ENCODE peak calls at places on chromosomes 5 and 9, in seven cellular contexts. L is CD8-positive, alpha-beta memory T cell; G is SK-N-SH; V is stimulated activated effector memory CD8-positive, alpha-beta T cell treated with anti-CD3 and anti-CD28 coated beads, Interleukin-12 subunit alpha, Interleukin-12 subunit beta, amount 100 ng/mL, for 72 hours; H is ovary; T is astrocyte of the spinal cord; P is OCI-LY7. A is an unnamed sample.

GRCh38 chr9:34653131-34653530 is 1.1 kb downstream of the IL11RA start:
- DNase-seq in L (no peak), G (peak), V (no peak), H (peak), T (no peak), P (no peak), A (no peak)

GRCh38 chr5:41445937-41446563 is 64.4 kb downstream of the PLCXD3 start:
- DNase-seq in L (no peak), G (no peak), V (no peak), H (no peak), T (no peak), P (no peak), A (no peak)

GRCh38 chr5:128541385-128541784 is 3.3 kb upstream of the FBN2 start:
- DNase-seq in L (no peak), G (no peak), V (no peak), H (no peak), T (no peak), P (no peak), A (no peak)

GRCh38 chr5:177356756-177357458 is 817 bp upstream of the RGS14 start:
- DNase-seq in L (no peak), G (no peak), V (no peak), H (no peak), T (no peak), P (peak), A (no peak)

GRCh38 chr5:11277323-11277722 is 516.3 kb upstream of the DAP start:
- DNase-seq in L (no peak), G (no peak), V (no peak), H (no peak), T (no peak), P (no peak), A (no peak)

GRCh38 chr5:179186801-179187200 is 126.6 kb downstream of the ZNF354C start:
- DNase-seq in L (peak), G (no peak), V (no peak), H (no peak), T (no peak), P (no peak), A (no peak)

GRCh38 chr5:17374157-17374556 is 123.9 kb upstream of the TAF11L2 start:
- DNase-seq in L (no peak), G (no peak), V (no peak), H (no peak), T (peak), P (no peak), A (no peak)

GRCh38 chr5:154475613-154476342 is 2.2 kb downstream of the HAND1 start:
- DNase-seq in L (no peak), G (no peak), V (no peak), H (no peak), T (no peak), P (no peak), A (no peak)

GRCh38 chr9:114452219-114453169 is 52.8 kb downstream of the WHRN start:
- DNase-seq in L (no peak), G (no peak), V (no peak), H (no peak), T (no peak), P (peak), A (peak)

GRCh38 chr5:141084487-141084989 is 9.9 kb upstream of the PCDHB2 start:
- DNase-seq in L (no peak), G (peak), V (no peak), H (peak), T (peak), P (no peak), A (peak)

GRCh38 chr5:151141535-151141934 is 16.0 kb downstream of the ANXA6 start:
- DNase-seq in L (peak), G (no peak), V (no peak), H (peak), T (peak), P (peak), A (peak)

GRCh38 chr9:132590037-132590317 is 7.6 kb downstream of the BARHL1 start:
- DNase-seq in L (no peak), G (no peak), V (no peak), H (no peak), T (no peak), P (no peak), A (no peak)

GRCh38 chr5:157361865-157362465 is 96.0 kb downstream of the CYFIP2 start:
- DNase-seq in L (no peak), G (peak), V (no peak), H (no peak), T (peak), P (no peak), A (no peak)

GRCh38 chr5:38948501-38948900 is 102.7 kb downstream of the OSMR start:
- DNase-seq in L (no peak), G (no peak), V (no peak), H (no peak), T (peak), P (no peak), A (no peak)

GRCh38 chr9:77833686-77834429 is 185.7 kb upstream of the GNA14 start:
- DNase-seq in L (no peak), G (no peak), V (no peak), H (no peak), T (no peak), P (no peak), A (no peak)

GRCh38 chr5:122639852-122640251 is 135.0 kb upstream of the SNX2 start:
- DNase-seq in L (no peak), G (no peak), V (no peak), H (no peak), T (no peak), P (no peak), A (no peak)

GRCh38 chr9:92590386-92590785 is 54.6 kb upstream of the ECM2 start:
- DNase-seq in L (no peak), G (no peak), V (no peak), H (peak), T (peak), P (no peak), A (no peak)

GRCh38 chr9:97362777-97363545 is 48.9 kb upstream of the TDRD7 start:
- DNase-seq in L (no peak), G (no peak), V (no peak), H (no peak), T (no peak), P (no peak), A (peak)

GRCh38 chr9:96219615-96220257 is 82.2 kb downstream of the HSD17B3 start:
- DNase-seq in L (peak), G (peak), V (peak), H (peak), T (no peak), P (peak), A (no peak)

GRCh38 chr5:131615953-131616352 is 19.1 kb downstream of the RAPGEF6 start:
- DNase-seq in L (no peak), G (no peak), V (no peak), H (no peak), T (no peak), P (no peak), A (no peak)

A was measured in stimulated activated naive B cell treated with anti-CD40 and anti-IgM and Interleukin-4, amounts not matched to agents 10 μg/mL and 1 μg/mL and 100 μg/mL, for 72 hours.